ENCODE peak calls at places on chromosome 22, in six cellular contexts. V, Q, B, X, S and Z are unnamed samples. For H3K4me1, the result is how much of the 10 kb centered on the place peaks cover.

GRCh38 chr22:21951931-21952465 is 650 bp downstream of the PPM1F start:
- DNase-seq in V (no peak), Q (peak), B (no peak), X (peak), S (no peak), Z (peak)

GRCh38 chr22:46749682-46750529 is 11.9 kb upstream of the CERK start:
- DNase-seq in V (no peak), Q (no peak), B (no peak), X (no peak), S (no peak), Z (no peak)

GRCh38 chr22:11629661-11630385 is 3898.2 kb upstream of the OR11H1 start:
- DNase-seq in V (no peak), Q (no peak), B (no peak), X (no peak), S (no peak), Z (no peak)

GRCh38 chr22:49116021-49116420 is 711.7 kb downstream of the BRD1 start:
- DNase-seq in V (no peak), Q (no peak), B (no peak), X (no peak), S (no peak), Z (no peak)

GRCh38 chr22:32444068-32444467 is 20.2 kb downstream of the BPIFC start:
- DNase-seq in V (no peak), Q (no peak), B (no peak), X (no peak), S (peak), Z (no peak)

GRCh38 chr22:45868586-45869443 is 108.1 kb downstream of the WNT7B start:
- DNase-seq in V (no peak), Q (no peak), B (no peak), X (no peak), S (no peak), Z (no peak)

GRCh38 chr22:32822188-32822877 is 20.8 kb downstream of the TIMP3 start:
- DNase-seq in V (no peak), Q (no peak), B (no peak), X (no peak), S (no peak), Z (no peak)

GRCh38 chr22:27726726-27727449 is 74.7 kb downstream of the MN1 start:
- DNase-seq in V (peak), Q (peak), B (peak), X (peak), S (peak), Z (peak)

GRCh38 chr22:32852346-32853251 is 51.1 kb downstream of the TIMP3 start:
- DNase-seq in V (peak), Q (no peak), B (no peak), X (peak), S (no peak), Z (no peak)

GRCh38 chr22:26416670-26417270 is 12.3 kb upstream of the ASPHD2 start:
- DNase-seq in V (no peak), Q (peak), B (no peak), X (peak), S (no peak), Z (peak)

GRCh38 chr22:32926600-32926999 is 125.1 kb downstream of the TIMP3 start:
- DNase-seq in V (no peak), Q (peak), B (no peak), X (peak), S (peak), Z (peak)

GRCh38 chr22:32864041-32864440 is 62.5 kb downstream of the TIMP3 start:
- DNase-seq in V (no peak), Q (no peak), B (no peak), X (no peak), S (no peak), Z (no peak)

GRCh38 chr22:27116295-27116694 is 458.9 kb downstream of the MIAT start:
- DNase-seq in V (no peak), Q (peak), B (no peak), X (no peak), S (no peak), Z (no peak)

GRCh38 chr22:47250995-47251765 is 488.7 kb downstream of the TBC1D22A start:
- DNase-seq in V (no peak), Q (no peak), B (no peak), X (no peak), S (no peak), Z (no peak)

GRCh38 chr22:32708835-32709234 is 92.7 kb upstream of the TIMP3 start:
- DNase-seq in V (no peak), Q (peak), B (no peak), X (no peak), S (no peak), Z (no peak)

GRCh38 chr22:44182591-44183588 is 2.2 kb downstream of the PARVG start:
- DNase-seq in V (peak), Q (no peak), B (no peak), X (peak), S (no peak), Z (no peak)

GRCh38 chr22:32994046-32994827 is 63.9 kb downstream of the SYN3 start:
- DNase-seq in V (no peak), Q (no peak), B (no peak), X (no peak), S (no peak), Z (no peak)

GRCh38 chr22:45878051-45878764 is 98.8 kb downstream of the WNT7B start:
- DNase-seq in V (no peak), Q (no peak), B (no peak), X (no peak), S (no peak), Z (no peak)

GRCh38 chr22:25777870-25778269 is 35.9 kb downstream of the MYO18B start:
- DNase-seq in V (no peak), Q (peak), B (no peak), X (peak), S (peak), Z (peak)

GRCh38 chr22:42427211-42427610 is 5.0 kb downstream of the NFAM1 start:
- DNase-seq in V (no peak), Q (no peak), B (no peak), X (no peak), S (no peak), Z (no peak)

GRCh38 chr22:44828193-44828592 is 75.8 kb downstream of the ARHGAP8 start:
- DNase-seq in V (no peak), Q (no peak), B (no peak), X (peak), S (no peak), Z (peak)

GRCh38 chr22:44309137-44309536 is 3.6 kb downstream of the SHISAL1 start:
- DNase-seq in V (no peak), Q (peak), B (no peak), X (no peak), S (no peak), Z (peak)

GRCh38 chr22:19109198-19110063 is 12.8 kb downstream of the DGCR2 start:
- DNase-seq in V (no peak), Q (peak), B (no peak), X (peak), S (peak), Z (peak)

GRCh38 chr22:50604623-50605348 is 4.2 kb downstream of the MAPK8IP2 start:
- DNase-seq in V (no peak), Q (no peak), B (no peak), X (no peak), S (no peak), Z (no peak)

GRCh38 chr22:50605349-50606074 is 4.9 kb downstream of the MAPK8IP2 start:
- DNase-seq in V (no peak), Q (no peak), B (no peak), X (no peak), S (no peak), Z (no peak)

GRCh38 chr22:50606561-50607365 is 6.2 kb downstream of the MAPK8IP2 start:
- DNase-seq in V (no peak), Q (no peak), B (no peak), X (no peak), S (no peak), Z (no peak)

GRCh38 chr22:50607366-50608020 is 6.9 kb downstream of the MAPK8IP2 start:
- DNase-seq in V (no peak), Q (no peak), B (no peak), X (no peak), S (no peak), Z (no peak)

DNA sequence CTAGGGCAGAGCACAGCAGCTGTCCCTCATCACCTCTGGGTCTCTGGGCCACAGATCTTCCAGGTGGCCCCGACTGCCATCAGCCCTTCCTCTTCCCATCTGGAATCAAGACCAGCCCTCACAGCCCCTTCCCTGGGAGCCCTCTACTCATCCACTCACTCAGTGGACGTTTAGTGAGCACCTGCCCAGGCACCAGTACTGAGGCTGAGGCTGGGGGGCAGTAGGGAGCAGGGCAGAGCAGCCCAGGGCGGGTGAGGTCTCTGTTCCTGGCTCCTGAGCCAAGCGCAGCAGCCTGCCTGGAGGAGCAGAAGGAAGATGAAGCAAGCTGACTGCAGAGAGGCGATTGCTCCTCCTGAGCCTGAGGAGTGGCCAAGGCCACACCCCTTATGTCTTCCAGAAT is 5.5 kb downstream of the MAPK8IP2 start:
- DNase-seq in V (no peak), Q (no peak), B (no peak), X (no peak), S (no peak), Z (no peak)
- TF ChIP-seq CTCF in V (no peak), Q (no peak), B (no peak), X (no peak), S (peak), Z (peak)

GRCh38 chr22:17795661-17796548 is 21.6 kb upstream of the BID start:
- DNase-seq in V (no peak), Q (no peak), B (no peak), X (no peak), S (no peak), Z (no peak)
- H3K4me1 ChIP-seq in V (under half), Q (under half), B (under half), X (under half), S (under half), Z (under half)

DNA sequence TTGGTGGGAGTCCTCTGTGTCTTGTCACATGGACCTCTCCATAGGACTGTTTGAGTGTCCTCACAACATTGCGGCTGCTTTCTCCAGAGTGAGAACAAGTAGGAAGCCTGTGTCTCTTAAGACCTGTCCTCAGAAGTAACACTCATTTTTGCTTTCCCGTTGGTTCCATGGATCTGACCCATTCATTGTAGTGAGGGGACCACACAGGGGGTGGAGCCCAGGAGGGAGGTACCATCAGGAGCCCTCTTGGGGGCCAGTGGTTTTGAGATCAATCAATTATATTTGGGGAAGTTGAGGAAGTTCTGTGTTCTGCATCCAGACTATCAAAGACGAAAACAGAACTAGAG is 5.4 kb upstream of the ELFN2 start:
- DNase-seq in V (no peak), Q (no peak), B (no peak), X (no peak), S (no peak), Z (no peak)
- H3K27ac ChIP-seq in V (no peak), Q (peak), B (no peak), X (no peak), S (no peak), Z (peak)

DNA sequence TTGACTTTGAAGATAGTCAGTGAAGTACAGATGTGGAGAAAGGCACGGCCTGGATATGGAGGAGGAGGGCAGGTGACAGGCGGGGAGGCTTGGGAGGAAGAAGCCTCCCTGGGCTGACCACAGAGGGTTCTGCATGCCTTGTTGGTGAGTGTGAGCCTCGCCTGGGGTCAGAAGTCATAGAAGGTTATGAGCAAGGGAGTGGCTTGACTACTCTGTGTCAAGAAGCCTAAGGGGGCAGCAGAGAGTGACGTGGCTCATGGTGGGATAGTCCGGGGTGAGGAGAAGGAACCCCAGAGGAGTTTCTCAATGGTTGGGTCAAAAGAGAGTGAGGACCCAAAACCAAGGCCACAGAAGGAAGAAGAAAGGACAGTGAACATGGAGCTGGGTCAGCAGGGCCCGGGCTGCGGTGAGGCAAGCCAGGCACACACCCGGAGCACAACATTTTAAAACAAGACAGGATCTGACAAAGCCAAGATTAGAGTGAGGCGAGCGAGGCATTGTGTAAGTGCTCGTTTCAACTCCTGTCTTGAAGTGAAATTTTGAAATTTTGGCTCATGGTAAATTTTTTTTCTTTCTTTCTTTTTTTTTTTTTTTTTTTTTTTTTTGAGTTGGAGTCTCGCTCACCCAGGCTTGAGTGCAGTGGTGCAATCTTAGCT is 31.9 kb downstream of the PDGFB start:
- DNase-seq in V (no peak), Q (peak), B (no peak), X (no peak), S (peak), Z (peak)
- TF ChIP-seq CTCF in V (peak), Q (no peak), B (no peak), X (no peak), S (peak), Z (no peak)

GRCh38 chr22:40181323-40181722 is 3.6 kb downstream of the TNRC6B start:
- DNase-seq in V (no peak), Q (no peak), B (no peak), X (no peak), S (no peak), Z (no peak)

GRCh38 chr22:40178417-40179409 is 988 bp downstream of the TNRC6B start:
- DNase-seq in V (no peak), Q (peak), B (no peak), X (peak), S (peak), Z (no peak)

GRCh38 chr22:40182231-40182835 is 4.6 kb downstream of the TNRC6B start:
- DNase-seq in V (no peak), Q (peak), B (no peak), X (no peak), S (no peak), Z (no peak)

GRCh38 chr22:40179535-40179934 is 1.8 kb downstream of the TNRC6B start:
- DNase-seq in V (no peak), Q (no peak), B (no peak), X (no peak), S (no peak), Z (no peak)

DNA sequence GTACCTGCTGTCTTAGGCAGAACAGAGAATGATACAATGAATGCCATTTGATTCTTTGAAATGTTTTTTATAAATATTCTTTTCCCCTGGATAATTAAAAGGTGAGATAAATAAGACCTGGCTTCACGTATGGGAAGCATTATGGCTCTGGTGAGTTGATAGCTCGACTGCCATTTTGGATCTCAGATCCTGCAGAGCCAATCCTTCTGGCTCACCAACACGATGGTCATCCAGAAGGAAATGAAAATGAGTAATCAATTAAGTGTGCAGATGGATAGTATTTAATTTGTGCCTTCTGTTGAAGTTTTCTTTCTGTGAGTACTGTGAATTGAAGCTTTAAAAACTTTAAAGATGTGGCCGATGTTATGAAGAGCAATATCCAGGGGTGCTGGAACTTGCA is 2.7 kb downstream of the TNRC6B start:
- DNase-seq in V (no peak), Q (no peak), B (no peak), X (no peak), S (no peak), Z (no peak)
- H3K4me1 ChIP-seq in V (under half), Q (under half), B (half or more), X (under half), S (half or more), Z (under half)

GRCh38 chr22:29477919-29478318 is 2.1 kb upstream of the NEFH start:
- DNase-seq in V (no peak), Q (no peak), B (no peak), X (peak), S (no peak), Z (no peak)
- H3K27ac ChIP-seq in V (no peak), Q (no peak), B (no peak), X (peak), S (no peak), Z (no peak)

DNA sequence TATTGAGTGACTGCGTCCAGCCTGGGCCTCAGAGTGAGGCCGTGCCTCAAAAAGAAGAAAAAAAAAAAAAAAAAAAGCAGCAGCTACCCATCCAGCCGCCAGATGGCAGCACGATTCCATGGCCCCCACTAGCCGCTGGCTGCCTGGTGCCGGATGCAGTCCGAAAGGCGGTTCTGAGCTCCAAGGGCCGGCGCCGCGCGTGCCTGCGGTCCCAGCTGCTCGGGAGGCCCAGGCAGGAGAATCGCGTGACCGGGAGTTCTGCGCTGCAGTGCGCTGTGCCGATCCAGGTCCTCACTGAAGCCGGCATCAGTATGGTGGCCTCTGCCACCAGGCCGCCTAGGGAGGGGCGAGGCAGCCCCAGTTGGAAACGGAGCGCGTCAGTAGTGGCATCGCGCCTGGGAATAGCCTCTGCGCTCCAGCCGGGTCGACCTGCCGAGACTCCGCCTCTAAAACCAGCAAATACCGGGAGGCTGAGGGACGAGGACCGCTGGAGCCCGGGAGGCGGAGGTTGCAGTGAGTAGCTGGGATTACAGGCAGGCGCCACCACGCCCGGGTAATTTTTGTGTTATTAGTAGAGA is 19.3 kb downstream of the SCARF2 start:
- DNase-seq in V (peak), Q (peak), B (no peak), X (peak), S (peak), Z (no peak)
- TF ChIP-seq CTCF in V (peak), Q (peak), B (peak), X (peak), S (peak), Z (peak)

GRCh38 chr22:38164578-38164953 is 17.1 kb downstream of the PLA2G6 start:
- DNase-seq in V (no peak), Q (no peak), B (no peak), X (no peak), S (no peak), Z (no peak)
- H3K4me1 ChIP-seq in V (under half), Q (under half), B (under half), X (under half), S (under half), Z (under half)